ENCODE peak calls at places on chromosomes 12 and 14, in ten cellular contexts. One of them, this sample, is unnamed.

GRCh38 chr14:61927015-61927414 is 164.8 kb downstream of the SNAPC1 start:
- DNase-seq in T-helper 9 cell: no peak
- DNase-seq in CD8-positive, alpha-beta memory T cell: no peak
- DNase-seq in foreskin fibroblast: peak
- DNase-seq in endothelial cell: no peak
- DNase-seq in CD8-positive, alpha-beta T cell: no peak
- DNase-seq in stimulated activated CD8-positive, alpha-beta memory T cell treated with anti-CD3 and anti-CD28 coated beads, Interleukin-15, amount 100 ng/mL, for 24 hours: no peak
- DNase-seq in T47D: no peak
- DNase-seq in OCI-LY7: no peak
- DNase-seq in K562: no peak
- DNase-seq in this sample: no peak

GRCh38 chr12:17954788-17955187 is 135.2 kb downstream of the RERGL start:
- DNase-seq in T-helper 9 cell: no peak
- DNase-seq in CD8-positive, alpha-beta memory T cell: no peak
- DNase-seq in foreskin fibroblast: no peak
- DNase-seq in endothelial cell: no peak
- DNase-seq in CD8-positive, alpha-beta T cell: no peak
- DNase-seq in stimulated activated CD8-positive, alpha-beta memory T cell treated with anti-CD3 and anti-CD28 coated beads, Interleukin-15, amount 100 ng/mL, for 24 hours: no peak
- DNase-seq in T47D: peak
- DNase-seq in OCI-LY7: peak
- DNase-seq in K562: no peak
- DNase-seq in this sample: no peak

GRCh38 chr14:67934087-67934486 is 114.5 kb downstream of the RAD51B start:
- DNase-seq in T-helper 9 cell: no peak
- DNase-seq in CD8-positive, alpha-beta memory T cell: peak
- DNase-seq in foreskin fibroblast: peak
- DNase-seq in endothelial cell: peak
- DNase-seq in CD8-positive, alpha-beta T cell: no peak
- DNase-seq in stimulated activated CD8-positive, alpha-beta memory T cell treated with anti-CD3 and anti-CD28 coated beads, Interleukin-15, amount 100 ng/mL, for 24 hours: no peak
- DNase-seq in T47D: peak
- DNase-seq in OCI-LY7: peak
- DNase-seq in K562: peak
- DNase-seq in this sample: no peak

GRCh38 chr12:2813573-2814185 is 1.2 kb downstream of the ITFG2 start:
- DNase-seq in T-helper 9 cell: peak
- DNase-seq in CD8-positive, alpha-beta memory T cell: peak
- DNase-seq in foreskin fibroblast: peak
- DNase-seq in endothelial cell: peak
- DNase-seq in CD8-positive, alpha-beta T cell: peak
- DNase-seq in stimulated activated CD8-positive, alpha-beta memory T cell treated with anti-CD3 and anti-CD28 coated beads, Interleukin-15, amount 100 ng/mL, for 24 hours: no peak
- DNase-seq in T47D: peak
- DNase-seq in OCI-LY7: peak
- DNase-seq in K562: peak
- DNase-seq in this sample: peak

GRCh38 chr12:64001439-64001838 is 156.9 kb downstream of the SRGAP1 start:
- DNase-seq in T-helper 9 cell: no peak
- DNase-seq in CD8-positive, alpha-beta memory T cell: no peak
- DNase-seq in foreskin fibroblast: peak
- DNase-seq in endothelial cell: no peak
- DNase-seq in CD8-positive, alpha-beta T cell: no peak
- DNase-seq in stimulated activated CD8-positive, alpha-beta memory T cell treated with anti-CD3 and anti-CD28 coated beads, Interleukin-15, amount 100 ng/mL, for 24 hours: no peak
- DNase-seq in T47D: no peak
- DNase-seq in OCI-LY7: no peak
- DNase-seq in K562: no peak
- DNase-seq in this sample: no peak

GRCh38 chr14:87805315-87805723 is 187.7 kb downstream of the GALC start:
- DNase-seq in T-helper 9 cell: peak
- DNase-seq in CD8-positive, alpha-beta memory T cell: peak
- DNase-seq in foreskin fibroblast: peak
- DNase-seq in endothelial cell: peak
- DNase-seq in CD8-positive, alpha-beta T cell: peak
- DNase-seq in stimulated activated CD8-positive, alpha-beta memory T cell treated with anti-CD3 and anti-CD28 coated beads, Interleukin-15, amount 100 ng/mL, for 24 hours: peak
- DNase-seq in T47D: no peak
- DNase-seq in OCI-LY7: peak
- DNase-seq in K562: peak
- DNase-seq in this sample: peak

GRCh38 chr12:123843912-123844748 is 82.0 kb downstream of the DNAH10 start:
- DNase-seq in T-helper 9 cell: no peak
- DNase-seq in CD8-positive, alpha-beta memory T cell: no peak
- DNase-seq in foreskin fibroblast: no peak
- DNase-seq in endothelial cell: no peak
- DNase-seq in CD8-positive, alpha-beta T cell: no peak
- DNase-seq in stimulated activated CD8-positive, alpha-beta memory T cell treated with anti-CD3 and anti-CD28 coated beads, Interleukin-15, amount 100 ng/mL, for 24 hours: no peak
- DNase-seq in T47D: no peak
- DNase-seq in OCI-LY7: no peak
- DNase-seq in K562: no peak
- DNase-seq in this sample: no peak

GRCh38 chr14:50615056-50615455 is 53.0 kb downstream of the SAV1 start:
- DNase-seq in T-helper 9 cell: no peak
- DNase-seq in CD8-positive, alpha-beta memory T cell: no peak
- DNase-seq in foreskin fibroblast: no peak
- DNase-seq in endothelial cell: no peak
- DNase-seq in CD8-positive, alpha-beta T cell: no peak
- DNase-seq in stimulated activated CD8-positive, alpha-beta memory T cell treated with anti-CD3 and anti-CD28 coated beads, Interleukin-15, amount 100 ng/mL, for 24 hours: no peak
- DNase-seq in T47D: no peak
- DNase-seq in OCI-LY7: no peak
- DNase-seq in K562: no peak
- DNase-seq in this sample: no peak

GRCh38 chr14:56474419-56475022 is 105.1 kb upstream of the TMEM260 start:
- DNase-seq in T-helper 9 cell: no peak
- DNase-seq in CD8-positive, alpha-beta memory T cell: peak
- DNase-seq in foreskin fibroblast: peak
- DNase-seq in endothelial cell: peak
- DNase-seq in CD8-positive, alpha-beta T cell: no peak
- DNase-seq in stimulated activated CD8-positive, alpha-beta memory T cell treated with anti-CD3 and anti-CD28 coated beads, Interleukin-15, amount 100 ng/mL, for 24 hours: no peak
- DNase-seq in T47D: peak
- DNase-seq in OCI-LY7: peak
- DNase-seq in K562: peak
- DNase-seq in this sample: no peak

GRCh38 chr14:59037086-59037485 is 151.4 kb upstream of the DAAM1 start:
- DNase-seq in T-helper 9 cell: no peak
- DNase-seq in CD8-positive, alpha-beta memory T cell: no peak
- DNase-seq in foreskin fibroblast: no peak
- DNase-seq in endothelial cell: no peak
- DNase-seq in CD8-positive, alpha-beta T cell: no peak
- DNase-seq in stimulated activated CD8-positive, alpha-beta memory T cell treated with anti-CD3 and anti-CD28 coated beads, Interleukin-15, amount 100 ng/mL, for 24 hours: no peak
- DNase-seq in T47D: no peak
- DNase-seq in OCI-LY7: no peak
- DNase-seq in K562: no peak
- DNase-seq in this sample: no peak

GRCh38 chr12:58502236-58502635 is 418.1 kb downstream of the LRIG3 start:
- DNase-seq in T-helper 9 cell: no peak
- DNase-seq in CD8-positive, alpha-beta memory T cell: no peak
- DNase-seq in foreskin fibroblast: peak
- DNase-seq in endothelial cell: no peak
- DNase-seq in CD8-positive, alpha-beta T cell: no peak
- DNase-seq in stimulated activated CD8-positive, alpha-beta memory T cell treated with anti-CD3 and anti-CD28 coated beads, Interleukin-15, amount 100 ng/mL, for 24 hours: no peak
- DNase-seq in T47D: no peak
- DNase-seq in OCI-LY7: no peak
- DNase-seq in K562: no peak
- DNase-seq in this sample: no peak

GRCh38 chr12:42922512-42922865 is 332.9 kb upstream of the PRICKLE1 start:
- DNase-seq in T-helper 9 cell: no peak
- DNase-seq in CD8-positive, alpha-beta memory T cell: no peak
- DNase-seq in foreskin fibroblast: no peak
- DNase-seq in endothelial cell: no peak
- DNase-seq in CD8-positive, alpha-beta T cell: no peak
- DNase-seq in stimulated activated CD8-positive, alpha-beta memory T cell treated with anti-CD3 and anti-CD28 coated beads, Interleukin-15, amount 100 ng/mL, for 24 hours: no peak
- DNase-seq in T47D: no peak
- DNase-seq in OCI-LY7: no peak
- DNase-seq in K562: no peak
- DNase-seq in this sample: no peak

GRCh38 chr12:59383426-59383822 is 212.4 kb upstream of the SLC16A7 start:
- DNase-seq in T-helper 9 cell: no peak
- DNase-seq in CD8-positive, alpha-beta memory T cell: no peak
- DNase-seq in foreskin fibroblast: peak
- DNase-seq in endothelial cell: no peak
- DNase-seq in CD8-positive, alpha-beta T cell: no peak
- DNase-seq in stimulated activated CD8-positive, alpha-beta memory T cell treated with anti-CD3 and anti-CD28 coated beads, Interleukin-15, amount 100 ng/mL, for 24 hours: no peak
- DNase-seq in T47D: no peak
- DNase-seq in OCI-LY7: no peak
- DNase-seq in K562: no peak
- DNase-seq in this sample: no peak

GRCh38 chr12:53381739-53382630 is 2.0 kb downstream of the SP1 start:
- DNase-seq in T-helper 9 cell: peak
- DNase-seq in CD8-positive, alpha-beta memory T cell: peak
- DNase-seq in foreskin fibroblast: peak
- DNase-seq in endothelial cell: peak
- DNase-seq in CD8-positive, alpha-beta T cell: no peak
- DNase-seq in stimulated activated CD8-positive, alpha-beta memory T cell treated with anti-CD3 and anti-CD28 coated beads, Interleukin-15, amount 100 ng/mL, for 24 hours: no peak
- DNase-seq in T47D: no peak
- DNase-seq in OCI-LY7: peak
- DNase-seq in K562: peak
- DNase-seq in this sample: peak

GRCh38 chr12:68904351-68904982 is 28.5 kb downstream of the CPM start:
- DNase-seq in T-helper 9 cell: no peak
- DNase-seq in CD8-positive, alpha-beta memory T cell: no peak
- DNase-seq in foreskin fibroblast: peak
- DNase-seq in endothelial cell: no peak
- DNase-seq in CD8-positive, alpha-beta T cell: no peak
- DNase-seq in stimulated activated CD8-positive, alpha-beta memory T cell treated with anti-CD3 and anti-CD28 coated beads, Interleukin-15, amount 100 ng/mL, for 24 hours: no peak
- DNase-seq in T47D: no peak
- DNase-seq in OCI-LY7: peak
- DNase-seq in K562: no peak
- DNase-seq in this sample: no peak

GRCh38 chr14:71594828-71595227 is 337.4 kb upstream of the RGS6 start:
- DNase-seq in T-helper 9 cell: no peak
- DNase-seq in CD8-positive, alpha-beta memory T cell: peak
- DNase-seq in foreskin fibroblast: peak
- DNase-seq in endothelial cell: no peak
- DNase-seq in CD8-positive, alpha-beta T cell: no peak
- DNase-seq in stimulated activated CD8-positive, alpha-beta memory T cell treated with anti-CD3 and anti-CD28 coated beads, Interleukin-15, amount 100 ng/mL, for 24 hours: no peak
- DNase-seq in T47D: no peak
- DNase-seq in OCI-LY7: no peak
- DNase-seq in K562: no peak
- DNase-seq in this sample: no peak

GRCh38 chr12:16027012-16027411 is 115.9 kb downstream of the DERA start:
- DNase-seq in T-helper 9 cell: no peak
- DNase-seq in CD8-positive, alpha-beta memory T cell: no peak
- DNase-seq in foreskin fibroblast: peak
- DNase-seq in endothelial cell: no peak
- DNase-seq in CD8-positive, alpha-beta T cell: no peak
- DNase-seq in stimulated activated CD8-positive, alpha-beta memory T cell treated with anti-CD3 and anti-CD28 coated beads, Interleukin-15, amount 100 ng/mL, for 24 hours: no peak
- DNase-seq in T47D: no peak
- DNase-seq in OCI-LY7: no peak
- DNase-seq in K562: no peak
- DNase-seq in this sample: no peak

GRCh38 chr14:100528962-100529560 is 58.2 kb downstream of the BEGAIN start:
- DNase-seq in T-helper 9 cell: no peak
- DNase-seq in CD8-positive, alpha-beta memory T cell: no peak
- DNase-seq in foreskin fibroblast: no peak
- DNase-seq in endothelial cell: no peak
- DNase-seq in CD8-positive, alpha-beta T cell: no peak
- DNase-seq in stimulated activated CD8-positive, alpha-beta memory T cell treated with anti-CD3 and anti-CD28 coated beads, Interleukin-15, amount 100 ng/mL, for 24 hours: no peak
- DNase-seq in T47D: no peak
- DNase-seq in OCI-LY7: no peak
- DNase-seq in K562: no peak
- DNase-seq in this sample: no peak

GRCh38 chr12:52837341-52837741 is 3.2 kb upstream of the KRT79 start:
- DNase-seq in T-helper 9 cell: no peak
- DNase-seq in CD8-positive, alpha-beta memory T cell: no peak
- DNase-seq in foreskin fibroblast: peak
- DNase-seq in endothelial cell: no peak
- DNase-seq in CD8-positive, alpha-beta T cell: no peak
- DNase-seq in stimulated activated CD8-positive, alpha-beta memory T cell treated with anti-CD3 and anti-CD28 coated beads, Interleukin-15, amount 100 ng/mL, for 24 hours: no peak
- DNase-seq in T47D: peak
- DNase-seq in OCI-LY7: no peak
- DNase-seq in K562: no peak
- DNase-seq in this sample: no peak

GRCh38 chr12:26172478-26172877 is 22.9 kb upstream of the SSPN start:
- DNase-seq in T-helper 9 cell: no peak
- DNase-seq in CD8-positive, alpha-beta memory T cell: no peak
- DNase-seq in foreskin fibroblast: no peak
- DNase-seq in endothelial cell: no peak
- DNase-seq in CD8-positive, alpha-beta T cell: no peak
- DNase-seq in stimulated activated CD8-positive, alpha-beta memory T cell treated with anti-CD3 and anti-CD28 coated beads, Interleukin-15, amount 100 ng/mL, for 24 hours: no peak
- DNase-seq in T47D: no peak
- DNase-seq in OCI-LY7: no peak
- DNase-seq in K562: no peak
- DNase-seq in this sample: no peak

GRCh38 chr14:29712586-29712985 is 215.1 kb downstream of the PRKD1 start:
- DNase-seq in T-helper 9 cell: no peak
- DNase-seq in CD8-positive, alpha-beta memory T cell: no peak
- DNase-seq in foreskin fibroblast: no peak
- DNase-seq in endothelial cell: no peak
- DNase-seq in CD8-positive, alpha-beta T cell: no peak
- DNase-seq in stimulated activated CD8-positive, alpha-beta memory T cell treated with anti-CD3 and anti-CD28 coated beads, Interleukin-15, amount 100 ng/mL, for 24 hours: no peak
- DNase-seq in T47D: no peak
- DNase-seq in OCI-LY7: no peak
- DNase-seq in K562: no peak
- DNase-seq in this sample: no peak

This sample was measured in CD4-positive, alpha-beta T cell.